ENCODE peak calls at places on chromosomes 4 and X, in eight cellular contexts. F is heart right ventricle, Z is neural progenitor cell, K is Panc1, N is ovary, X is SK-N-SH, O is mesendoderm, P is A673. Q is an unnamed sample. For H3K4me1 and H3K36me3, the result is how much of the 10 kb centered on the place peaks cover.

GRCh38 chr4:53592686-53593641 is 1.7 kb upstream of the LNX1 start:
- DNase-seq in P (no peak), O (peak), F (peak), K (no peak), Z (peak), N (peak), X (no peak), Q (peak)

GRCh38 chrX:52934704-52935468 is 23.4 kb downstream of the FAM156A start:
- DNase-seq in P (peak), Z (peak), O (peak), K (peak), F (peak), X (peak), N (peak), Q (peak)

GRCh38 chrX:104195489-104196084 is 29.3 kb downstream of the FAM199X start:
- DNase-seq in N (no peak), X (peak), O (peak), P (peak), K (peak), F (no peak), Z (peak), Q (no peak)

GRCh38 chr4:1405636-1406415 is 416 bp downstream of the NKX1-1 start:
- DNase-seq in X (peak), P (no peak), K (no peak), F (no peak), N (no peak), O (no peak), Z (no peak), Q (peak)

GRCh38 chr4:78121338-78121904 is 64.3 kb downstream of the FRAS1 start:
- DNase-seq in Z (no peak), F (peak), K (no peak), P (no peak), N (no peak), O (no peak), X (no peak), Q (no peak)

GRCh38 chr4:1628892-1629703 is 55.0 kb downstream of the FAM53A start:
- DNase-seq in K (peak), F (peak), O (peak), N (peak), Z (peak), X (peak), P (peak), Q (peak)

GRCh38 chr4:137408527-137409177 is 123.6 kb downstream of the PCDH18 start:
- DNase-seq in O (no peak), N (no peak), X (no peak), Z (no peak), K (no peak), F (no peak), P (no peak), Q (no peak)

GRCh38 chr4:132669786-132670185 is 479.3 kb upstream of the PCDH10 start:
- DNase-seq in O (no peak), N (no peak), X (no peak), K (no peak), P (no peak), F (no peak), Z (no peak), Q (no peak)

GRCh38 chr4:185834778-185835177 is 22.8 kb upstream of the SORBS2 start:
- DNase-seq in N (no peak), K (no peak), O (no peak), P (no peak), Z (no peak), F (no peak), X (no peak), Q (no peak)

GRCh38 chr4:55175779-55176231 is 50.4 kb upstream of the KDR start:
- DNase-seq in P (peak), X (no peak), Z (no peak), F (no peak), K (peak), O (peak), N (no peak), Q (no peak)

GRCh38 chr4:64781737-64782326 is 372.6 kb upstream of the TECRL start:
- DNase-seq in K (peak), P (peak), X (peak), N (no peak), F (no peak), Z (peak), O (peak), Q (no peak)

GRCh38 chr4:156475322-156475721 is 496.3 kb downstream of the PDGFC start:
- DNase-seq in X (peak), F (no peak), N (no peak), K (peak), O (peak), Z (peak), P (peak), Q (no peak)

GRCh38 chr4:165175879-165176278 is 31.5 kb upstream of the KLHL2 start:
- DNase-seq in X (no peak), K (no peak), N (no peak), P (no peak), O (no peak), F (no peak), Z (no peak), Q (no peak)

GRCh38 chrX:38375888-38376287 is 23.5 kb downstream of the OTC start:
- DNase-seq in Z (peak), X (peak), F (no peak), P (peak), O (peak), N (no peak), K (peak), Q (no peak)
- H3K4me1 ChIP-seq in Z (under half), X (under half), F (under half), P (under half), O (under half), N (under half), K (under half), Q (under half)

DNA sequence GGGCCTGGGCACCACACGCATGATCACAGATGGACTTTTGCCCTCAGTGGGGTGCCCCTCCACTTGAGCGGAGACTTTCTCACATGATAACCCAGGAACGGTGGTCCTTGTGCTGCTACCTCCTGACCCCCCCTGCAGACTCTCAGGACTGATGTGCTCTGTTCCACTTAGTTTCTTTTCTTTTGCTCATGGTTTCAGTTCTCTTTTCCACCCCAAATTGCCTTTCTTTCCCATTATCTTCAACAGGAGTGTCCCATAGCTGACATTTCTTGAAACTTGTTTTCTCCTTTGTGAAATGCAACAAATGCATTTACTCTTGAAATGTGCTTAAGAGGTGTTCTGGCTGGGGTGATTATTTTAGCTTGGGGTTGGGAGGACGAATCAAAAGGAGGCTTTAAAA is 9.0 kb downstream of the MPC1L start:
- DNase-seq in O (no peak), K (no peak), P (no peak), N (no peak), X (no peak), Z (no peak), F (no peak), Q (no peak)
- H3K36me3 ChIP-seq in O (under half), K (under half), P (under half), N (under half), X (half or more), Z (under half), F (under half), Q (half or more)

GRCh38 chrX:153929576-153929975 is 3.5 kb upstream of the ARHGAP4 start:
- DNase-seq in P (no peak), X (no peak), O (no peak), F (no peak), N (no peak), Z (no peak), K (no peak), Q (no peak)
- H3K27ac ChIP-seq in P (peak), X (peak), O (no peak), F (peak), N (no peak), Z (no peak), K (peak), Q (no peak)

DNA sequence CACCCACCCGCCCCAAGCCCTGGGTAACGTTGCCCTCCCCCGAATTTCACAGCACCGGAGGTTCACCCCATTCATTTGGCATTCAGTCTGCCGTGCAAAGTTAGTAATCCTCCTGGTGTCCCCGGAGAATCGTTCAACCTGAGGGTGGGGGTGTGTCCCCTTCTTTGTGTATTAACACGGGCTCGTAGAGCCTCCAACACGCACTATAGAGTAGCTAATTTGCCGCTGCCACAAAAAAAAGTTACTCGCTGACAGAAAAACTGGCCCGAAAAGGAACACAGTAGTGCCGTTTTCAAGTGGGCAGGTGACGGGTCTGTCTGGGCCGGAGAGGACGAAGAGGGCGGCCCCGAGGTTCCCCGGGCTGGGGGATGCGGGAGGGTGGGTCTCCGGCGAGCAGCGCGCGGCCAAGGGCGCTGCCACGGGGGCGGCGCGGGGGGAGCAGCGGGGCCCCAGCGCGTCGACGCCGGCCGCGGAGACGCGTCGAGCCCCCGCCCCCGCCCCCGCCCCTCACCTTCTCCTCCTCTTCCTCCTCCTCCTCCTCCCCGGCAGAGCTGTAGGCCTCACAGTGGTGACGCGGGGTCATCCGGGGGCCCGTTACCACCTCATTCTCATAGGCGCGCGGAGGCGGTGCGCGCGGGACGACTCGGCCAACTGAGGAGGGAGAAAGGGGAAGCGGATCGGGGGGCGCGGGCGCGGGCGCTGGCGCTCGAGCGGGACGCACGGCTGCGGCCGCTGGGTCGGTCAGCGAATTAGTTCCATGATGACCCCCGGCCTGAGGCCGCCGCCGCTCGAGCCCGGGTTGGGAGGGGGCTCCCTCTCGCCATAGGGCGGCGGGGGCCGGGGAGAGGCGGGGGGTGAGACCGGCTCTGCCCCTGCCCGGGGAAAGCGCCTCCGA is 581 bp downstream of the CCNI start:
- DNase-seq in Z (peak), O (peak), N (peak), F (peak), P (peak), X (peak), K (no peak), Q (peak)
- H3K4me1 ChIP-seq in Z (under half), O (under half), N (under half), F (half or more), P (under half), X (under half), K (under half), Q (under half)

GRCh38 chr4:39963656-39964055 is 14.1 kb downstream of the PDS5A start:
- DNase-seq in N (no peak), F (no peak), Z (no peak), P (no peak), K (no peak), X (no peak), O (no peak), Q (no peak)

GRCh38 chr4:39961311-39961877 is 16.3 kb downstream of the PDS5A start:
- DNase-seq in X (no peak), Z (no peak), F (no peak), N (no peak), O (no peak), P (no peak), K (no peak), Q (no peak)
- H3K36me3 ChIP-seq in X (under half), Z (under half), F (under half), N (under half), O (under half), P (under half), K (under half), Q (under half)

GRCh38 chr4:57040510-57040909 is 61.8 kb downstream of the POLR2B start:
- DNase-seq in P (no peak), Z (peak), X (no peak), O (no peak), F (no peak), K (no peak), N (no peak), Q (no peak)

GRCh38 chr4:57043304-57044251 is 64.9 kb downstream of the POLR2B start:
- DNase-seq in P (no peak), F (peak), N (no peak), X (no peak), O (no peak), K (no peak), Z (no peak), Q (no peak)

GRCh38 chr4:57037982-57038604 is 59.4 kb downstream of the POLR2B start:
- DNase-seq in X (peak), N (peak), Z (peak), F (peak), K (no peak), P (peak), O (peak), Q (no peak)

GRCh38 chr4:57034571-57034970 is 55.9 kb downstream of the POLR2B start:
- DNase-seq in Z (no peak), O (no peak), X (no peak), K (no peak), N (no peak), P (no peak), F (no peak), Q (no peak)

DNA sequence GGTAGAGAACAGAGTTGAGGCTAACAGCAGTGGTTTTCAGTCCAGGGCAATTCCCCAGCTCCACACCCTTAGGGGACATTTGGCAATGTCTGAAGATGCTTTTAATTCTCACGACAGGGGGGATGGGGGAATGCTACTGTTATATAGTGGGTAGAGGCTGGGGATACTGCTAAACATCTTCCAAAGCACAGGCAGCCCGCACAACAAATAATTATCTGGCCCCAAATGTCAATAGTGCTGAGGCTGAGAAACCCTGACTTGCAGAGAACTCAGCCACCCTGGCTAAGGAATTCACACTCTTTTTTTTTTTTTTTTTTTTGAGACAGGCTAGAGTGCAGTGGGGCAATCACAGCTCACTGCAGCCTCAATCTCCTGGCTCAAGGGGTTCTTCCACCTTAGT is 60.6 kb downstream of the POLR2B start:
- DNase-seq in O (peak), N (no peak), P (no peak), F (no peak), X (no peak), K (no peak), Z (no peak), Q (no peak)
- H3K27ac ChIP-seq in O (peak), N (no peak), P (no peak), F (peak), X (no peak), K (no peak), Z (no peak), Q (no peak)

DNA sequence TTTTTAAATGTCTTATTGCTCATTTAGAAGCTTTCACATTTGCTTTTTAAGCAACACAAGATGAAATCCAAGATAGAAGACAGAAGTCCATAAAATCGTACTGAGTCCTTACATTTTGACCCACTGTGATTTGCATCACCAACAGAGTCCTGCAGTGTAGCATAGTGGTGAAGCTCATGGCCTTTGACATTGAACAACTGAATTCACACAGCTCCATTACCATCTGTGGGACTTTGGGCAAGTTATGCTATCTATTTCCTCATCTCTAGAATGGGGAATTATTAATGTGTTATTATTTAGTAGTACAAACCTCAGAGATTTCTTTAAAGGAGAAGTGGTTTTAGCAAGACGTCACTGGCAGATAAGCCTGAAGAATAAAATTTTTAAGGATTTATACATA is 10.7 kb downstream of the GPRIN3 start:
- DNase-seq in K (no peak), P (no peak), F (no peak), Z (no peak), N (no peak), O (no peak), X (no peak), Q (no peak)
- H3K4me1 ChIP-seq in K (under half), P (under half), F (half or more), Z (under half), N (under half), O (under half), X (under half), Q (under half)

Q was measured in right atrium auricular region.